ENCODE peak calls at places on chromosome 21, in six cellular contexts. G is aorta, P is NCI-H774, Z is left cardiac atrium, I is NCI-H345, A is GM23248. W is an unnamed sample.

GRCh38 chr21:36718951-36719501 is 20.1 kb downstream of the SIM2 start:
- DNase-seq in I (no peak), P (no peak), Z (no peak), G (peak; percentile 39), A (peak; percentile 37), W (no peak)

GRCh38 chr21:15788847-15789548 is 59.2 kb downstream of the USP25 start:
- DNase-seq in I (no peak), G (no peak), P (no peak), A (peak; percentile 32), Z (no peak), W (no peak)

GRCh38 chr21:46667191-46667734 is 31.8 kb downstream of the PRMT2 start:
- DNase-seq in A (peak; percentile 43), I (peak; percentile 65), G (no peak), P (no peak), Z (no peak), W (no peak)

GRCh38 chr21:33651965-33652680 is 9.8 kb downstream of the ITSN1 start:
- DNase-seq in A (no peak), I (no peak), P (no peak), Z (no peak), G (no peak), W (no peak)

GRCh38 chr21:16420086-16420724 is 690.4 kb downstream of the USP25 start:
- DNase-seq in A (peak; percentile 14), P (peak; percentile 63), Z (peak; percentile 68), G (peak; percentile 59), I (peak; percentile 90), W (peak; percentile 38)

GRCh38 chr21:39874759-39875158 is 7.5 kb downstream of the PCP4 start:
- DNase-seq in Z (no peak), A (no peak), P (no peak), I (no peak), G (no peak), W (no peak)

GRCh38 chr21:21715286-21715969 is 717.2 kb downstream of the NCAM2 start:
- DNase-seq in Z (no peak), I (no peak), A (peak; percentile 81), P (no peak), G (no peak), W (no peak)

GRCh38 chr21:22764222-22764621 is 1766.0 kb downstream of the NCAM2 start:
- DNase-seq in Z (no peak), A (no peak), P (no peak), I (no peak), G (no peak), W (no peak)

GRCh38 chr21:45074818-45075605 is 632 bp downstream of the ADARB1 start:
- DNase-seq in I (peak; percentile 27), G (peak; percentile 61), A (peak; percentile 52), Z (no peak), P (no peak), W (no peak)

GRCh38 chr21:14543983-14544382 is 2.1 kb downstream of the SAMSN1 start:
- DNase-seq in G (no peak), P (no peak), Z (no peak), A (no peak), I (no peak), W (no peak)

GRCh38 chr21:38725196-38726157 is 80.3 kb upstream of the ETS2 start:
- DNase-seq in A (no peak), G (no peak), I (no peak), Z (no peak), P (no peak), W (no peak)

GRCh38 chr21:39314155-39315027 is 959 bp upstream of the BRWD1 start:
- DNase-seq in P (peak; percentile 36), G (peak; percentile 61), A (peak; percentile 86), Z (peak; percentile 61), I (peak; percentile 54), W (peak; percentile 45)

GRCh38 chr21:17988038-17988437 is 168.9 kb upstream of the C21orf91 start:
- DNase-seq in G (no peak), Z (no peak), I (no peak), P (peak; percentile 30), A (no peak), W (no peak)

GRCh38 chr21:33971492-33972013 is 55.9 kb upstream of the ATP5PO start:
- DNase-seq in I (no peak), A (peak; percentile 23), P (no peak), Z (no peak), G (no peak), W (no peak)

GRCh38 chr21:16838330-16838729 is 674.5 kb upstream of the CXADR start:
- DNase-seq in P (no peak), Z (no peak), I (no peak), A (no peak), G (no peak), W (no peak)

GRCh38 chr21:42630626-42631025 is 22.8 kb upstream of the PDE9A start:
- DNase-seq in I (no peak), Z (no peak), P (no peak), A (peak; percentile 17), G (no peak), W (no peak)

GRCh38 chr21:36728371-36729111 is 29.6 kb downstream of the SIM2 start:
- DNase-seq in Z (no peak), A (no peak), G (no peak), P (no peak), I (no peak), W (no peak)

GRCh38 chr21:14046401-14046800 is 164.4 kb downstream of the LIPI start:
- DNase-seq in G (no peak), Z (no peak), A (peak; percentile 15), I (no peak), P (no peak), W (no peak)

GRCh38 chr21:44706706-44707615 is 4.4 kb downstream of the TSPEAR start:
- DNase-seq in Z (no peak), P (no peak), A (no peak), I (no peak), G (no peak), W (no peak)

GRCh38 chr21:39504230-39504629 is 52.5 kb downstream of the SH3BGR start:
- DNase-seq in Z (no peak), G (no peak), P (no peak), A (no peak), I (no peak), W (no peak)

GRCh38 chr21:34886554-34887385 is 162.3 kb downstream of the RUNX1 start:
- DNase-seq in A (peak; percentile 50), Z (peak; percentile 39), I (no peak), G (peak; percentile 64), P (no peak), W (peak; percentile 27)

GRCh38 chr21:38945536-38946245 is 140.0 kb downstream of the ETS2 start:
- DNase-seq in I (peak; percentile 24), Z (no peak), A (no peak), G (no peak), P (no peak), W (no peak)